ENCODE peak calls at places on chromosomes 16 and 17, in five cellular contexts. One of them, this sample, is unnamed. For H3K4me1, the result is how much of the 10 kb centered on the place peaks cover.

GRCh38 chr17:9905902-9906301 is 831 bp upstream of the RCVRN start:
- DNase-seq in IMR-90: no peak
- DNase-seq in heart left ventricle: no peak
- DNase-seq in GM23338: peak
- DNase-seq in CD4-positive, alpha-beta memory T cell: no peak
- DNase-seq in this sample: peak

GRCh38 chr17:6512552-6512951 is 43.8 kb downstream of the PITPNM3 start:
- DNase-seq in IMR-90: peak
- DNase-seq in heart left ventricle: no peak
- DNase-seq in GM23338: no peak
- DNase-seq in CD4-positive, alpha-beta memory T cell: no peak
- DNase-seq in this sample: no peak

GRCh38 chr17:5019475-5019956 is 15.7 kb downstream of the SLC52A1 start:
- DNase-seq in IMR-90: peak
- DNase-seq in heart left ventricle: no peak
- DNase-seq in GM23338: peak
- DNase-seq in CD4-positive, alpha-beta memory T cell: peak
- DNase-seq in this sample: no peak

GRCh38 chr17:58047751-58048150 is 35.5 kb upstream of the DYNLL2 start:
- DNase-seq in IMR-90: no peak
- DNase-seq in heart left ventricle: no peak
- DNase-seq in GM23338: no peak
- DNase-seq in CD4-positive, alpha-beta memory T cell: no peak
- DNase-seq in this sample: no peak

GRCh38 chr17:49387374-49388289 is 25.6 kb upstream of the ZNF652 start:
- DNase-seq in IMR-90: no peak
- DNase-seq in heart left ventricle: no peak
- DNase-seq in GM23338: no peak
- DNase-seq in CD4-positive, alpha-beta memory T cell: no peak
- DNase-seq in this sample: no peak

GRCh38 chr16:82835487-82836160 is 208.9 kb downstream of the CDH13 start:
- DNase-seq in IMR-90: peak
- DNase-seq in heart left ventricle: no peak
- DNase-seq in GM23338: peak
- DNase-seq in CD4-positive, alpha-beta memory T cell: no peak
- DNase-seq in this sample: no peak

GRCh38 chr16:87765473-87765775 is 362 bp downstream of the KLHDC4 start:
- DNase-seq in IMR-90: peak
- DNase-seq in heart left ventricle: no peak
- DNase-seq in GM23338: peak
- DNase-seq in CD4-positive, alpha-beta memory T cell: peak
- DNase-seq in this sample: no peak

GRCh38 chr16:68901910-68902309 is 58.6 kb downstream of the TANGO6 start:
- DNase-seq in IMR-90: peak
- DNase-seq in heart left ventricle: no peak
- DNase-seq in GM23338: peak
- DNase-seq in CD4-positive, alpha-beta memory T cell: no peak
- DNase-seq in this sample: no peak

DNA sequence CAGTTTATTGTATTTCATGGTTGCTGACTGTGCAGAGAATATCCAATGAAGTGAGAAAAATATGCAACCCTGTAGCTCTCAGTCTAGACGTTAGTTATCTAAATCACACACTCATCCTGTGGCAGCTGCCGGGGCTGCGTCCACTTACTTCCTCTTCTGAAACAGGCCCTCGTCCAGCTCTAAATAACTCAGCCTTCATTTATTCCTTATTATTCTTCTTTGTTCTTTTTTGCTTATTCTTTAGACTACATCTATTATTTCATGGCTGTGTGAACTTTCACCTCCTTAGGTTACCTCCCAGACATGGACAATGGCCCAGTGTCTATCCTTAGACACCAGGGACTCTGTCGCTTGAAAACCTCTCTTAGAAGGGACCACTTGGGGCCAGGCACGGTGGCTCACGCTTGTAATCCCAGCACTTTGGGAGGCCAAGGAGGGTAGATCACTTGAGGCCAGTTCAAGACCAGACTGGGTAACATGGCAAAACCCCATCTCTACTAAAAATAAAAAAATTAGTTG is 3.4 kb upstream of the THUMPD1 start:
- DNase-seq in IMR-90: no peak
- DNase-seq in heart left ventricle: no peak
- DNase-seq in GM23338: no peak
- DNase-seq in CD4-positive, alpha-beta memory T cell: no peak
- DNase-seq in this sample: peak
- H3K27ac ChIP-seq in IMR-90: no peak
- H3K27ac ChIP-seq in heart left ventricle: no peak
- H3K27ac ChIP-seq in GM23338: no peak
- H3K27ac ChIP-seq in CD4-positive, alpha-beta memory T cell: no peak
- H3K27ac ChIP-seq in this sample: no peak

DNA sequence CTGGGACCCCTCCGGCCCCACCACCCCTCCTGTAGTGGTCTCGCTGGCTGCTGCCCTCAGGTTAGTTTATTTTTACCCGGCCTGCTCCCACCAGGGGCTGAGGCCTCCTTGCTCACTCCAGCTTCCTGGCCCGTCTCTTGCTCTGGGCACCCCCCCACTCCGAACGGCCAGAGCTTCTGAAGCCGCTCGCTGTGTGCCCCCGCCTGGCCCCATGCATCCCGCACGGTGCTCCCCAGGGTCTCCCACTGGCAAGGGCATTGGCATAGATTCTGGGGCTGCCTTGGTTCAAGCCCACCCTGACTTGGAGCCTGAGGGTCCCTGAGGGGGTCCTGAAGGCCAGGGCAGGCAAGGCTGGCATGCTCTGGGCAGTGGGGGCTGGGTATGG is 186.4 kb downstream of the SEC14L1 start:
- DNase-seq in IMR-90: no peak
- DNase-seq in heart left ventricle: no peak
- DNase-seq in GM23338: no peak
- DNase-seq in CD4-positive, alpha-beta memory T cell: no peak
- DNase-seq in this sample: peak
- H3K4me1 ChIP-seq in IMR-90: under half
- H3K4me1 ChIP-seq in heart left ventricle: under half
- H3K4me1 ChIP-seq in GM23338: under half
- H3K4me1 ChIP-seq in CD4-positive, alpha-beta memory T cell: half or more
- H3K4me1 ChIP-seq in this sample: under half

GRCh38 chr16:73285336-73285735 is 237.4 kb upstream of the ZFHX3 start:
- DNase-seq in IMR-90: no peak
- DNase-seq in heart left ventricle: no peak
- DNase-seq in GM23338: no peak
- DNase-seq in CD4-positive, alpha-beta memory T cell: no peak
- DNase-seq in this sample: no peak
- H3K4me3 ChIP-seq in IMR-90: no peak
- H3K4me3 ChIP-seq in heart left ventricle: no peak
- H3K4me3 ChIP-seq in GM23338: no peak
- H3K4me3 ChIP-seq in CD4-positive, alpha-beta memory T cell: no peak
- H3K4me3 ChIP-seq in this sample: no peak

GRCh38 chr17:41976142-41976768 is 9.7 kb downstream of the CNP start:
- DNase-seq in IMR-90: no peak
- DNase-seq in heart left ventricle: no peak
- DNase-seq in GM23338: no peak
- DNase-seq in CD4-positive, alpha-beta memory T cell: no peak
- DNase-seq in this sample: no peak
- H3K27ac ChIP-seq in IMR-90: no peak
- H3K27ac ChIP-seq in heart left ventricle: no peak
- H3K27ac ChIP-seq in GM23338: no peak
- H3K27ac ChIP-seq in CD4-positive, alpha-beta memory T cell: no peak
- H3K27ac ChIP-seq in this sample: no peak

GRCh38 chr17:37026534-37026875 is 77.8 kb downstream of the AATF start:
- DNase-seq in IMR-90: no peak
- DNase-seq in heart left ventricle: no peak
- DNase-seq in GM23338: no peak
- DNase-seq in CD4-positive, alpha-beta memory T cell: no peak
- DNase-seq in this sample: no peak

GRCh38 chr17:37025847-37026533 is 77.2 kb downstream of the AATF start:
- DNase-seq in IMR-90: no peak
- DNase-seq in heart left ventricle: no peak
- DNase-seq in GM23338: no peak
- DNase-seq in CD4-positive, alpha-beta memory T cell: no peak
- DNase-seq in this sample: no peak

GRCh38 chr17:37028040-37028439 is 79.3 kb downstream of the AATF start:
- DNase-seq in IMR-90: peak
- DNase-seq in heart left ventricle: no peak
- DNase-seq in GM23338: no peak
- DNase-seq in CD4-positive, alpha-beta memory T cell: no peak
- DNase-seq in this sample: no peak

GRCh38 chr17:37025241-37025640 is 76.5 kb downstream of the AATF start:
- DNase-seq in IMR-90: no peak
- DNase-seq in heart left ventricle: no peak
- DNase-seq in GM23338: peak
- DNase-seq in CD4-positive, alpha-beta memory T cell: no peak
- DNase-seq in this sample: no peak

DNA sequence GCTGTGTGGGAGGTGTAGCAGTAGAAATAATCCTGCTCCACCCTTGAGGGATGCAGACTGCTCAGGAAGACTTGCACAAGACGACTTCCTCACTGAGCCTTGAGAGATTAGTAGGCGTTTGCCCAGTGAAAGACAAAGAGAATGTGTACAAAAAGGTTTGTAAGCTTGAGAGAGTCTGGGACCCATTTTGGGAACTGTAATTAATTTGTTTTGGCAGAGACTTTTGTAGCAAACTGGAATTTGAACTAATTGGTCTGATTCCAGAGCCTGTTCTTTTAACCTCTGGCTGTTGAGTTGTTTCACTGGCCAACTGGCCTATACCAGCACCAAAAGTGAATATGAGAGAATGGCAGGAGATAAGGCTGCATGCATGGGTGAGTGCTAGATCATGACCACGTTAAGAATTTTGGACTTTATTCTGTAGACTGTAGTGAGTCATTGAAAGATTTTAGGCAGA is 75.5 kb downstream of the AATF start:
- DNase-seq in IMR-90: no peak
- DNase-seq in heart left ventricle: no peak
- DNase-seq in GM23338: no peak
- DNase-seq in CD4-positive, alpha-beta memory T cell: no peak
- DNase-seq in this sample: no peak
- H3K4me1 ChIP-seq in IMR-90: under half
- H3K4me1 ChIP-seq in heart left ventricle: under half
- H3K4me1 ChIP-seq in GM23338: under half
- H3K4me1 ChIP-seq in CD4-positive, alpha-beta memory T cell: under half
- H3K4me1 ChIP-seq in this sample: under half

DNA sequence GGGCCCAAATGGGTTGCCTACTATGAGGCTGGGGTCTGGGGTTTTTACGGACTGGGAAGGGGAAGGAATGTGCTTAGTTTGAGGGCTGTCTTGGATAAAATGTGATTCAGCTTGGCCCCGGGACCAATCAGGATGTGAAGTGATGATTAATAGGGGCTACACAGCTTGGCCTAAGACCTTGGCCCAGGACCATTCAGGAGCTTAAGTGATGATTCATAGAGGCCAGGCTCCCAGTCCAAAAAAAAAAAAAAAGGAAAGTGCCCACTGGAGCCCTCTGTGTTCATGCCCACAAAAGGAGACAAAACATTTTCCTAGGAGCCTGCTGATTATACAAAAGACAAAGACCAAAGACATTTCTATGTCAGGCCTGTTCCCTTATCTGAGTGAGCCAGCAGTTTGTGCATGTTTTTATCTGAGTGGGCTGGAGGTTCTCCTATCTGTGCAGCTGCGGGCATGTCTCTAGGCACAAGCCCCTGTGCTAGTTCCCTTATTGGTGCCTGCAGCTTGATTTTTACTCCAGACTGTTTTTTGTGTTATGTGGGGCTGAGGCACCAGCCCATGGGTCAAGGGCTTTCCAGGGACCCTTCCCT is 898.2 kb upstream of the GOT2 start:
- DNase-seq in IMR-90: peak
- DNase-seq in heart left ventricle: no peak
- DNase-seq in GM23338: no peak
- DNase-seq in CD4-positive, alpha-beta memory T cell: no peak
- DNase-seq in this sample: no peak
- H3K4me3 ChIP-seq in IMR-90: no peak
- H3K4me3 ChIP-seq in heart left ventricle: no peak
- H3K4me3 ChIP-seq in GM23338: no peak
- H3K4me3 ChIP-seq in CD4-positive, alpha-beta memory T cell: no peak
- H3K4me3 ChIP-seq in this sample: no peak

DNA sequence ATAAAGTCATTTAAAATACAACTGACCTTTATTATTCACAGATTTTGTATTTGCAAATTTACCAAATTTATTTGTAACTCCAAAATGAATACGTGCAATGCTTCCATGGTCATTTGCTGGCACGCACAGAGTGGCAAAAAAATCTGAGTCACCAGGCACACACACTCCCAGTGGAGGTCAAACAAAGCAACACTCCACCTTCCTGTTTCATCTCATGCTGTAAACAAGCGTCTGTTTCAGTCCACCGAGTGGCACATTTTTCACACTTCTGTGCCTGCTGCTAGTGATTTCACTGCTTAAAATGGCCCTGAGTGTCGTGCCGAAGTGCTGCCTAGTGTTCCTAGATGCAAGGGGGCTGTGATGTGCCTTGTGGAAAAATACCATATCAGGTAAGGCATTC is 17.8 kb upstream of the ITGAE start:
- DNase-seq in IMR-90: no peak
- DNase-seq in heart left ventricle: no peak
- DNase-seq in GM23338: no peak
- DNase-seq in CD4-positive, alpha-beta memory T cell: no peak
- DNase-seq in this sample: no peak
- H3K27ac ChIP-seq in IMR-90: no peak
- H3K27ac ChIP-seq in heart left ventricle: no peak
- H3K27ac ChIP-seq in GM23338: no peak
- H3K27ac ChIP-seq in CD4-positive, alpha-beta memory T cell: no peak
- H3K27ac ChIP-seq in this sample: peak

DNA sequence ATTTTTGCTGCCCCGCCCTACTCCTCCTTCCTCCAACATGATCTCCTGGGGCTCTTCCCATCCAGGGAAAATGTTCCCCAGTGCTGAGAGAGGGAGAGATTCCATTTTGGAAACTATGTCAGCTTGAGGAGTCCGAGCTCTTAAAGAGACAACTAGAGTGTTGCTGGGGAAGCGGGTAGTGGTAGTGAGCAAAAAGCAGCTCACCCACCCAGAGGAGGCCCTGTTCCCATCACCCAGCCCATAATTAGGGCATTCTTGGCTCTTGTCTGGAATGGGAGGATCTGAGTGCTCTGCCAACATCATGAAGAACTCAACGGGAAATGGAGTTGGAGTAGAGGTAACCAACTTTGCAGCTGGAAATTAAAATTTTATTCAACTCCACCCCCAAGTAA is 9.1 kb upstream of the MSL1 start:
- DNase-seq in IMR-90: no peak
- DNase-seq in heart left ventricle: peak
- DNase-seq in GM23338: no peak
- DNase-seq in CD4-positive, alpha-beta memory T cell: no peak
- DNase-seq in this sample: peak
- H3K4me1 ChIP-seq in IMR-90: under half
- H3K4me1 ChIP-seq in heart left ventricle: half or more
- H3K4me1 ChIP-seq in GM23338: half or more
- H3K4me1 ChIP-seq in CD4-positive, alpha-beta memory T cell: half or more
- H3K4me1 ChIP-seq in this sample: under half

DNA sequence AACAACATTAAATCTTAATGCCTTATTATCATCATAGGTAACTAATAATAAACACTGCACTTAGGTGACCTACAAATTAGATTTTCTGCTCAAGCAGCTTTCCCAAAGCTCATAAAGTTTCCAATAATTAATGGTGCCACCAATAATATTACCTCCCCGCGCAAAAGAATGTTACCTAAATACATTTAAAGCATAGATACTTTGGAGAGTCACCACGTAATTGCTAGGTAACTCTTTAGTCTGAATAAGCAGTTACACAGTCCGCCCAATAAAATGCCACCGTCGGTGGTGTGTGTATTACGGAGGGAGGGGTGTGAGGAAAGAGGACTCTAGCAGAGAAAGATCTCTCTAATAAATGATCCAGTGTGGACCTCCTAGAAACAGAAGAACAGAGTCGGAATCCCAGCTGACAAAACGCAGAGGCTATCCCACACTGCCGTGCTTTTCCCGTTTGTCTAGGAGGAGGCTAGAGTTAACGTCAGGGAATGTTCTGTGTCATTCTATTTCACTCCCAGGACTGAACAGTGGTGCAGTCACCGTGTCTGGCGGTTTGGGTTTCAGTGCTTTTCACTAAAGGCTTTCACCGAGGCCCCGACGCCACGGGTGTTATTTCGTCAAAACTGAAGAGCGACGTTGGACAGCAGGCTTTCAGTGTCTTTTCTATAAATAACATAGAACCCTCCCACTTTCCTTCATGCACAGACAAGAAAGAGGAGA is 644 bp downstream of the RNFT1 start:
- DNase-seq in IMR-90: peak
- DNase-seq in heart left ventricle: no peak
- DNase-seq in GM23338: peak
- DNase-seq in CD4-positive, alpha-beta memory T cell: peak
- DNase-seq in this sample: peak
- H3K4me3 ChIP-seq in IMR-90: peak
- H3K4me3 ChIP-seq in heart left ventricle: peak
- H3K4me3 ChIP-seq in GM23338: peak
- H3K4me3 ChIP-seq in CD4-positive, alpha-beta memory T cell: peak
- H3K4me3 ChIP-seq in this sample: peak